ENCODE peak calls at places on chromosomes 12 and 14, in nine cellular contexts. F, S, R, Y, H, B, C, T and G are unnamed samples.

GRCh38 chr12:4908694-4909396 is 860 bp upstream of the KCNA1 start:
- DNase-seq in F (peak), S (no peak), R (no peak), Y (no peak), H (no peak), B (no peak), C (no peak), T (peak), G (no peak)

GRCh38 chr14:73741386-73741875 is 27.2 kb upstream of the PNMA1 start:
- DNase-seq in F (peak), S (peak), R (peak), Y (no peak), H (peak), B (peak), C (peak), T (peak), G (peak)

GRCh38 chr14:99006271-99006670 is 265.7 kb downstream of the BCL11B start:
- DNase-seq in F (no peak), S (no peak), R (no peak), Y (no peak), H (no peak), B (no peak), C (no peak), T (no peak), G (no peak)

GRCh38 chr12:49273726-49274395 is 9.0 kb downstream of the TUBA1C start:
- DNase-seq in F (no peak), S (no peak), R (no peak), Y (no peak), H (no peak), B (no peak), C (no peak), T (no peak), G (no peak)

GRCh38 chr14:69097974-69098373 is 54.9 kb downstream of the DCAF5 start:
- DNase-seq in F (no peak), S (no peak), R (no peak), Y (no peak), H (no peak), B (no peak), C (no peak), T (peak), G (no peak)

GRCh38 chr12:26434299-26434915 is 239.0 kb downstream of the SSPN start:
- DNase-seq in F (no peak), S (peak), R (peak), Y (no peak), H (peak), B (peak), C (no peak), T (peak), G (peak)

GRCh38 chr14:21044106-21044618 is 2.0 kb downstream of the RNASE7 start:
- DNase-seq in F (no peak), S (no peak), R (no peak), Y (no peak), H (no peak), B (peak), C (no peak), T (no peak), G (no peak)

GRCh38 chr14:102831163-102831804 is 54.0 kb downstream of the TRAF3 start:
- DNase-seq in F (no peak), S (no peak), R (no peak), Y (no peak), H (no peak), B (no peak), C (no peak), T (no peak), G (no peak)

GRCh38 chr14:76488551-76488950 is 112.6 kb downstream of the ESRRB start:
- DNase-seq in F (no peak), S (no peak), R (no peak), Y (no peak), H (no peak), B (no peak), C (no peak), T (no peak), G (no peak)

GRCh38 chr14:77988966-77989365 is 181.2 kb upstream of the NRXN3 start:
- DNase-seq in F (peak), S (peak), R (peak), Y (peak), H (peak), B (no peak), C (peak), T (no peak), G (peak)

GRCh38 chr12:110199360-110200123 is 75.4 kb downstream of the IFT81 start:
- DNase-seq in F (no peak), S (peak), R (peak), Y (no peak), H (peak), B (no peak), C (no peak), T (peak), G (peak)
- H3K4me3 ChIP-seq in F (no peak), S (no peak), R (no peak), Y (no peak), H (no peak), B (no peak), C (no peak), T (no peak), G (no peak)

DNA sequence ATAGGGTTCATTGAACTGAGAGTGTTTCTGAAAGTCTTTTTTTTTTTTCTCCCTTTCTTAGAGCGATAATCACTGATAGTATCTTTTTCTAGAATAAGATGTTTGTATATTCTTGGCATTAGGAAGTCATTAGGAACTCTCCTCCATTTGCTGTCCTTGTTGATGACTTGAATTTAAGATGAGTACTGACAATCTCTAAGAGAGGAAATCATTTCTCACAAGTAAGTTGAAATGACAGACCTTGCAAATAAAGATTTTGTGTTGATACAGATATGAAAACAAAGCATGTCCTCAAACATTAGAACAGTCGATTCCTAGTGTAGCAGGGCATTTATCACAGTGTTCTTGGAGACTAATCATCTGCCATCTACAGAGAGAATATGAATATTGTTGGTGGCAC is 458.4 kb upstream of the SYT1 start:
- DNase-seq in F (no peak), S (no peak), R (no peak), Y (no peak), H (no peak), B (no peak), C (no peak), T (no peak), G (no peak)
- TF ChIP-seq CTCF in F (no peak), S (no peak), R (no peak), Y (no peak), H (no peak), B (no peak), C (no peak), T (no peak), G (no peak)

DNA sequence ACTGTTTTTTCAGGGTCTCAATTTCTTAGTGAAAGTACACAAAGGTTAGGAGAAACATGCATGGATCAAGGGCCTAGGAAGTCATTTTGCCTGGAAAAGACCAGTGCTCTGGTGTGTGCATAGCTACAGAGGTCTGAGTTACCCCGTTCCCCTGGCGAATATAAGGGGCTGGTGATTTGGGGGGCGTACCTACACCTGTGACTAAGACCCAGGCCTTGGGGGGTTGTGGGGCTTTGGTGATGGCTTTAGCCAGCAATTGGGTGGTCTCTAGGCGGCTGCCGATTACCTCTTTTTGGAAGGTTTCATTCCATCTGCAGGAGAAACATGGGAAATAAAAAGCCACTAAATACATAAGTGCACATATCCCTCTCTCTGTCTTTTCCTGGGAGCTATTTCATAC is 1.1 kb downstream of the SDR39U1 start:
- DNase-seq in F (no peak), S (no peak), R (no peak), Y (no peak), H (no peak), B (no peak), C (no peak), T (no peak), G (no peak)
- H3K4me3 ChIP-seq in F (peak), S (peak), R (peak), Y (peak), H (peak), B (no peak), C (peak), T (peak), G (peak)

DNA sequence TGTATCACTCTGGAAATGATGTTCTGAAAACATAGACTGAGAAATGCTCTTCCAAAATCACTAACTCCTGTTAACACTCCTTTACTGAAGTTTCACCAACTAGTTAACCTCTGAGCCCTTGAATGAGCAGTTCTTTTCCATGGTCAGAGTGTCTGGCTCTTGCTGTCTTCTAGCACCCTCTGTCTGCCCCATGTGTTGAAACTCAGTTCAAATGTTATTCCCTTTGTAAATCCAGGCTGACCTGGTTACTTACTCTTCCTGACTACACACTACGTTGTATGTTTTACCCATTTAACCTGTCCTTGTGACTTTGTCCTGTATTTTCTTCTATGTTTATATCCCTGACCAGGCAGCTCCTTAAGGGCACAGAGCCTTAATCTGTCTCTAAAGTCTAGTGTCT is 388.9 kb upstream of the RPL10L start:
- DNase-seq in F (no peak), S (no peak), R (no peak), Y (no peak), H (no peak), B (no peak), C (no peak), T (peak), G (no peak)
- TF ChIP-seq CTCF in F (peak), S (no peak), R (no peak), Y (no peak), H (no peak), B (no peak), C (no peak), T (peak), G (no peak)

GRCh38 chr12:121789800-121790748 is 3.4 kb downstream of the RHOF start:
- DNase-seq in F (peak), S (no peak), R (no peak), Y (no peak), H (peak), B (peak), C (peak), T (peak), G (no peak)
- H3K4me3 ChIP-seq in F (no peak), S (no peak), R (no peak), Y (peak), H (no peak), B (no peak), C (peak), T (no peak), G (no peak)